ENCODE peak calls at places on chromosome 20, in six cellular contexts. M is left lobe of liver; B is stimulated activated CD4-positive, alpha-beta T cell treated with anti-CD3 and anti-CD28 coated beads, Interleukin-1b, Interleukin-23, amount 100 ng/mL, for 4 hours; V is tibial nerve; Y is T-helper 9 cell; K is NCI-H2081. A is an unnamed sample.

GRCh38 chr20:63698739-63699465 is 2.5 kb downstream of the TNFRSF6B start:
- DNase-seq in V (no peak), B (peak), Y (no peak), M (no peak), K (peak), A (peak)

GRCh38 chr20:54148947-54149764 is 24.6 kb downstream of the CYP24A1 start:
- DNase-seq in M (no peak), Y (no peak), B (no peak), K (no peak), V (no peak), A (no peak)

GRCh38 chr20:51183443-51183842 is 160.5 kb upstream of the KCNG1 start:
- DNase-seq in V (no peak), B (no peak), K (no peak), Y (no peak), M (no peak), A (no peak)

GRCh38 chr20:1282966-1283365 is 16.9 kb downstream of the SNPH start:
- DNase-seq in K (no peak), V (no peak), B (no peak), M (no peak), Y (no peak), A (no peak)

GRCh38 chr20:13995841-13996240 is 525 bp downstream of the MACROD2 start:
- DNase-seq in V (no peak), K (peak), Y (no peak), B (no peak), M (peak), A (peak)

GRCh38 chr20:40335437-40335836 is 353.6 kb downstream of the MAFB start:
- DNase-seq in V (no peak), B (no peak), M (no peak), Y (no peak), K (no peak), A (peak)

GRCh38 chr20:51400051-51400926 is 142.2 kb downstream of the NFATC2 start:
- DNase-seq in B (peak), K (no peak), Y (peak), M (no peak), V (no peak), A (no peak)

GRCh38 chr20:62508641-62509051 is 32.9 kb upstream of the GATA5 start:
- DNase-seq in B (no peak), Y (no peak), M (no peak), K (peak), V (no peak), A (no peak)

GRCh38 chr20:24497851-24498250 is 28.4 kb downstream of the SYNDIG1 start:
- DNase-seq in B (no peak), Y (no peak), M (no peak), V (no peak), K (no peak), A (peak)

GRCh38 chr20:17873410-17874270 is 95.0 kb downstream of the SNX5 start:
- DNase-seq in Y (no peak), V (peak), B (no peak), M (peak), K (peak), A (peak)

GRCh38 chr20:10877345-10877744 is 203.5 kb upstream of the JAG1 start:
- DNase-seq in K (no peak), V (peak), M (no peak), B (no peak), Y (no peak), A (no peak)

GRCh38 chr20:63326314-63327228 is 33.6 kb downstream of the COL20A1 start:
- DNase-seq in K (no peak), V (no peak), B (no peak), M (no peak), Y (no peak), A (peak)